ENCODE peak calls at places on chromosomes 1 and 21, in five cellular contexts. J, E, T, V and O are unnamed samples.

GRCh38 chr21:42227909-42228708 is 9.2 kb downstream of the ABCG1 start:
- DNase-seq in J (peak), T (peak), V (peak), E (peak), O (peak)

GRCh38 chr21:38945536-38946245 is 140.0 kb downstream of the ETS2 start:
- DNase-seq in V (no peak), J (no peak), E (no peak), T (no peak), O (no peak)

GRCh38 chr1:1539310-1540014 is 962 bp downstream of the TMEM240 start:
- DNase-seq in T (peak), E (no peak), V (no peak), J (no peak), O (no peak)

GRCh38 chr1:229863651-229864545 is 203.1 kb upstream of the GALNT2 start:
- DNase-seq in J (no peak), T (peak), E (no peak), V (no peak), O (no peak)

GRCh38 chr21:15823486-15824150 is 93.8 kb downstream of the USP25 start:
- DNase-seq in E (no peak), V (no peak), T (no peak), J (no peak), O (peak)

GRCh38 chr1:62436039-62436465 is 797 bp upstream of the USP1 start:
- DNase-seq in T (peak), E (no peak), J (peak), V (peak), O (no peak)

GRCh38 chr1:113818585-113818984 is 6.3 kb upstream of the RSBN1 start:
- DNase-seq in J (no peak), V (no peak), T (no peak), E (no peak), O (no peak)

GRCh38 chr1:145692785-145693443 is 14.3 kb downstream of the PDZK1 start:
- DNase-seq in T (no peak), E (no peak), V (no peak), J (no peak), O (no peak)

GRCh38 chr1:18908911-18909771 is 6.8 kb upstream of the ALDH4A1 start:
- DNase-seq in E (no peak), T (no peak), J (no peak), V (peak), O (no peak)

GRCh38 chr1:17414022-17414421 is 25.5 kb downstream of the RCC2 start:
- DNase-seq in J (no peak), E (no peak), T (no peak), V (no peak), O (no peak)

GRCh38 chr1:207304710-207305151 is 16.7 kb upstream of the CD55 start:
- DNase-seq in J (no peak), E (no peak), T (no peak), V (no peak), O (no peak)

GRCh38 chr1:240833057-240833456 is 221.1 kb upstream of the GREM2 start:
- DNase-seq in T (no peak), V (no peak), E (no peak), J (no peak), O (no peak)

GRCh38 chr1:162385702-162386101 is 4.2 kb downstream of the C1orf226 start:
- DNase-seq in J (no peak), V (no peak), T (no peak), E (no peak), O (no peak)

GRCh38 chr1:221336141-221336540 is 405.7 kb downstream of the DUSP10 start:
- DNase-seq in J (no peak), V (no peak), E (no peak), T (no peak), O (no peak)

GRCh38 chr1:232140419-232141166 is 489.3 kb downstream of the SIPA1L2 start:
- DNase-seq in J (no peak), T (no peak), V (no peak), E (no peak), O (no peak)

GRCh38 chr1:171343727-171344472 is 29.9 kb downstream of the FMO4 start:
- DNase-seq in J (no peak), V (no peak), T (no peak), E (no peak), O (no peak)

GRCh38 chr1:107877092-107877491 is 87.9 kb downstream of the VAV3 start:
- DNase-seq in E (no peak), J (no peak), T (no peak), V (peak), O (no peak)

GRCh38 chr1:169890761-169891538 is 2.7 kb downstream of the SCYL3 start:
- DNase-seq in V (no peak), T (no peak), J (no peak), E (peak), O (no peak)

GRCh38 chr1:240967070-240967724 is 355.2 kb upstream of the GREM2 start:
- DNase-seq in V (peak), J (no peak), E (no peak), T (no peak), O (no peak)

GRCh38 chr1:72498393-72498792 is 216.1 kb upstream of the NEGR1 start:
- DNase-seq in V (peak), J (no peak), E (no peak), T (no peak), O (no peak)

GRCh38 chr1:99004270-99005141 is at the start of gene PLPPR5:
- DNase-seq in V (peak), E (no peak), J (no peak), T (no peak), O (no peak)

GRCh38 chr1:7967206-7967605 is 5.7 kb downstream of the PARK7 start:
- DNase-seq in J (no peak), E (no peak), T (no peak), V (no peak), O (no peak)

GRCh38 chr1:172499636-172500141 is 33.3 kb upstream of the SUCO start:
- DNase-seq in T (no peak), V (no peak), J (no peak), E (no peak), O (no peak)

GRCh38 chr1:165737196-165737595 is 31.5 kb downstream of the TMCO1 start:
- DNase-seq in E (no peak), V (no peak), J (no peak), T (no peak), O (no peak)

GRCh38 chr1:32972814-32973428 is 8.3 kb upstream of the RNF19B start:
- DNase-seq in T (peak), V (peak), E (no peak), J (no peak), O (no peak)

GRCh38 chr1:154351363-154352068 is 26.2 kb downstream of the ATP8B2 start:
- DNase-seq in E (no peak), J (no peak), V (no peak), T (no peak), O (no peak)

GRCh38 chr1:82487778-82488177 is 687.0 kb downstream of the ADGRL2 start:
- DNase-seq in T (no peak), J (no peak), E (no peak), V (no peak), O (no peak)

GRCh38 chr1:184826001-184826400 is 71.3 kb upstream of the EDEM3 start:
- DNase-seq in E (no peak), V (no peak), T (no peak), J (no peak), O (no peak)

GRCh38 chr21:34593954-34594531 is 20.9 kb downstream of the RCAN1 start:
- DNase-seq in T (no peak), E (no peak), J (no peak), V (no peak), O (no peak)